ENCODE peak calls at places on chromosomes 12 and 14, in four cellular contexts. X is activated T-helper 1 cell treated with Interleukin-2 at 50 U/mL for 16 hours, S is HCT116, Q is foreskin fibroblast. N is an unnamed sample.

GRCh38 chr12:12734054-12734453 is 16.9 kb downstream of the CDKN1B start:
- DNase-seq in X (no peak), S (no peak), Q (peak; percentile 89), N (peak; percentile 55)

GRCh38 chr14:90446405-90446804 is 49.6 kb downstream of the CALM1 start:
- DNase-seq in X (no peak), S (no peak), Q (no peak), N (no peak)

GRCh38 chr12:116319851-116320621 is 42.5 kb upstream of the MED13L start:
- DNase-seq in X (no peak), S (no peak), Q (peak; percentile 96), N (peak; percentile 97)

GRCh38 chr14:61565181-61565580 is 130.1 kb upstream of the HIF1A start:
- DNase-seq in X (no peak), S (no peak), Q (no peak), N (no peak)

GRCh38 chr12:51910691-51911090 is 3.4 kb downstream of the ACVRL1 start:
- DNase-seq in X (no peak), S (no peak), Q (no peak), N (no peak)

GRCh38 chr12:95102916-95103671 is 29.7 kb upstream of the NR2C1 start:
- DNase-seq in X (no peak), S (peak; percentile 92), Q (peak; percentile 87), N (peak; percentile 66)

GRCh38 chr12:130246560-130246959 is 84.3 kb downstream of the FZD10 start:
- DNase-seq in X (no peak), S (no peak), Q (no peak), N (no peak)

GRCh38 chr14:55802986-55803431 is 223.0 kb downstream of the KTN1 start:
- DNase-seq in X (no peak), S (peak; percentile 91), Q (peak; percentile 51), N (no peak)

GRCh38 chr12:67594888-67595287 is 53.7 kb upstream of the DYRK2 start:
- DNase-seq in X (no peak), S (no peak), Q (peak; percentile 10), N (no peak)

GRCh38 chr14:104515811-104516780 is 63.5 kb upstream of the C14orf180 start:
- DNase-seq in X (no peak), S (no peak), Q (no peak), N (no peak)

GRCh38 chr14:36975834-36976233 is 196.6 kb downstream of the SLC25A21 start:
- DNase-seq in X (no peak), S (no peak), Q (peak; percentile 46), N (peak; percentile 40)

GRCh38 chr14:81436296-81437138 is 36.4 kb upstream of the STON2 start:
- DNase-seq in X (peak; percentile 1), S (peak; percentile 21), Q (peak; percentile 85), N (peak; percentile 85)

GRCh38 chr12:9120487-9121184 is 4.9 kb upstream of the A2M start:
- DNase-seq in X (no peak), S (no peak), Q (no peak), N (no peak)

GRCh38 chr14:83874662-83875061 is 1655.3 kb upstream of the FLRT2 start:
- DNase-seq in X (no peak), S (no peak), Q (peak; percentile 53), N (peak; percentile 59)

GRCh38 chr12:9870311-9870866 is 1.2 kb upstream of the CLEC2B start:
- DNase-seq in X (no peak), S (no peak), Q (no peak), N (peak; percentile 50)

GRCh38 chr14:54564799-54565235 is 2.1 kb upstream of the SAMD4A start:
- DNase-seq in X (no peak), S (no peak), Q (peak; percentile 84), N (peak; percentile 45)

GRCh38 chr12:121452356-121453021 is 52.6 kb downstream of the RNF34 start:
- DNase-seq in X (no peak), S (no peak), Q (no peak), N (no peak)

GRCh38 chr14:53432378-53432802 is 279.3 kb upstream of the DDHD1 start:
- DNase-seq in X (no peak), S (peak; percentile 40), Q (peak; percentile 70), N (peak; percentile 48)

GRCh38 chr12:75491169-75491568 is 10.6 kb downstream of the GLIPR1 start:
- DNase-seq in X (no peak), S (no peak), Q (no peak), N (no peak)